ENCODE peak calls at places on chromosome 9, in nine cellular contexts. One of them, this sample, is unnamed.

GRCh38 chr9:91832322-91832721 is 117.7 kb downstream of the ROR2 start:
- DNase-seq in nephron progenitor cell: no peak
- DNase-seq in transverse colon: no peak
- DNase-seq in cardiac muscle cell: no peak
- DNase-seq in WTC11: no peak
- DNase-seq in tibial artery: no peak
- DNase-seq in Calu3: no peak
- DNase-seq in uterus: no peak
- DNase-seq in dorsolateral prefrontal cortex: no peak
- DNase-seq in this sample: no peak

GRCh38 chr9:15999422-16000339 is 446.8 kb downstream of the CCDC171 start:
- DNase-seq in dorsolateral prefrontal cortex: no peak
- DNase-seq in cardiac muscle cell: peak
- DNase-seq in WTC11: no peak
- DNase-seq in Calu3: peak
- DNase-seq in tibial artery: no peak
- DNase-seq in nephron progenitor cell: no peak
- DNase-seq in transverse colon: no peak
- DNase-seq in uterus: peak
- DNase-seq in this sample: no peak

GRCh38 chr9:93136011-93136440 is 2.0 kb upstream of the NINJ1 start:
- DNase-seq in uterus: no peak
- DNase-seq in WTC11: no peak
- DNase-seq in Calu3: no peak
- DNase-seq in tibial artery: no peak
- DNase-seq in dorsolateral prefrontal cortex: peak
- DNase-seq in transverse colon: no peak
- DNase-seq in nephron progenitor cell: no peak
- DNase-seq in cardiac muscle cell: peak
- DNase-seq in this sample: no peak

GRCh38 chr9:85466834-85467233 is 274.9 kb downstream of the AGTPBP1 start:
- DNase-seq in uterus: no peak
- DNase-seq in WTC11: no peak
- DNase-seq in dorsolateral prefrontal cortex: no peak
- DNase-seq in cardiac muscle cell: no peak
- DNase-seq in tibial artery: no peak
- DNase-seq in transverse colon: no peak
- DNase-seq in nephron progenitor cell: no peak
- DNase-seq in Calu3: no peak
- DNase-seq in this sample: no peak

GRCh38 chr9:17744786-17745185 is 165.9 kb downstream of the SH3GL2 start:
- DNase-seq in tibial artery: no peak
- DNase-seq in dorsolateral prefrontal cortex: no peak
- DNase-seq in transverse colon: no peak
- DNase-seq in Calu3: no peak
- DNase-seq in uterus: no peak
- DNase-seq in cardiac muscle cell: peak
- DNase-seq in WTC11: peak
- DNase-seq in nephron progenitor cell: peak
- DNase-seq in this sample: no peak

GRCh38 chr9:116405321-116405720 is 251.7 kb downstream of the PAPPA start:
- DNase-seq in nephron progenitor cell: no peak
- DNase-seq in transverse colon: no peak
- DNase-seq in uterus: no peak
- DNase-seq in cardiac muscle cell: no peak
- DNase-seq in dorsolateral prefrontal cortex: no peak
- DNase-seq in Calu3: no peak
- DNase-seq in WTC11: no peak
- DNase-seq in tibial artery: no peak
- DNase-seq in this sample: no peak

GRCh38 chr9:21028476-21028875 is 3.0 kb downstream of the HACD4 start:
- DNase-seq in uterus: no peak
- DNase-seq in nephron progenitor cell: no peak
- DNase-seq in cardiac muscle cell: no peak
- DNase-seq in dorsolateral prefrontal cortex: no peak
- DNase-seq in WTC11: no peak
- DNase-seq in tibial artery: no peak
- DNase-seq in Calu3: no peak
- DNase-seq in transverse colon: no peak
- DNase-seq in this sample: no peak

GRCh38 chr9:21412109-21412508 is 3.2 kb downstream of the IFNA8 start:
- DNase-seq in WTC11: no peak
- DNase-seq in nephron progenitor cell: no peak
- DNase-seq in cardiac muscle cell: no peak
- DNase-seq in Calu3: no peak
- DNase-seq in tibial artery: no peak
- DNase-seq in transverse colon: no peak
- DNase-seq in uterus: no peak
- DNase-seq in dorsolateral prefrontal cortex: no peak
- DNase-seq in this sample: no peak

GRCh38 chr9:38311382-38312270 is 80.9 kb upstream of the ALDH1B1 start:
- DNase-seq in Calu3: no peak
- DNase-seq in dorsolateral prefrontal cortex: no peak
- DNase-seq in transverse colon: no peak
- DNase-seq in nephron progenitor cell: peak
- DNase-seq in cardiac muscle cell: peak
- DNase-seq in WTC11: no peak
- DNase-seq in tibial artery: no peak
- DNase-seq in uterus: no peak
- DNase-seq in this sample: no peak

GRCh38 chr9:13603916-13604315 is 324.4 kb upstream of the MPDZ start:
- DNase-seq in Calu3: no peak
- DNase-seq in nephron progenitor cell: no peak
- DNase-seq in WTC11: no peak
- DNase-seq in uterus: no peak
- DNase-seq in transverse colon: no peak
- DNase-seq in dorsolateral prefrontal cortex: no peak
- DNase-seq in cardiac muscle cell: peak
- DNase-seq in tibial artery: no peak
- DNase-seq in this sample: no peak

GRCh38 chr9:13845460-13845859 is 468.5 kb downstream of the NFIB start:
- DNase-seq in cardiac muscle cell: peak
- DNase-seq in uterus: no peak
- DNase-seq in Calu3: no peak
- DNase-seq in transverse colon: no peak
- DNase-seq in tibial artery: no peak
- DNase-seq in dorsolateral prefrontal cortex: no peak
- DNase-seq in nephron progenitor cell: no peak
- DNase-seq in WTC11: no peak
- DNase-seq in this sample: no peak

GRCh38 chr9:109143881-109144562 is 23.0 kb downstream of the FRRS1L start:
- DNase-seq in dorsolateral prefrontal cortex: no peak
- DNase-seq in nephron progenitor cell: no peak
- DNase-seq in WTC11: peak
- DNase-seq in cardiac muscle cell: peak
- DNase-seq in transverse colon: no peak
- DNase-seq in uterus: no peak
- DNase-seq in tibial artery: no peak
- DNase-seq in Calu3: peak
- DNase-seq in this sample: no peak

GRCh38 chr9:703392-703791 is 138.1 kb upstream of the DMRT1 start:
- DNase-seq in transverse colon: no peak
- DNase-seq in Calu3: no peak
- DNase-seq in tibial artery: no peak
- DNase-seq in dorsolateral prefrontal cortex: no peak
- DNase-seq in uterus: no peak
- DNase-seq in cardiac muscle cell: no peak
- DNase-seq in WTC11: no peak
- DNase-seq in nephron progenitor cell: no peak
- DNase-seq in this sample: no peak

GRCh38 chr9:89166871-89167270 is 11.7 kb downstream of the SHC3 start:
- DNase-seq in Calu3: no peak
- DNase-seq in nephron progenitor cell: no peak
- DNase-seq in transverse colon: no peak
- DNase-seq in dorsolateral prefrontal cortex: no peak
- DNase-seq in WTC11: no peak
- DNase-seq in uterus: no peak
- DNase-seq in cardiac muscle cell: no peak
- DNase-seq in tibial artery: no peak
- DNase-seq in this sample: no peak

GRCh38 chr9:83392228-83392627 is 146.0 kb downstream of the FRMD3 start:
- DNase-seq in cardiac muscle cell: no peak
- DNase-seq in WTC11: no peak
- DNase-seq in dorsolateral prefrontal cortex: no peak
- DNase-seq in nephron progenitor cell: no peak
- DNase-seq in uterus: no peak
- DNase-seq in Calu3: no peak
- DNase-seq in tibial artery: no peak
- DNase-seq in transverse colon: no peak
- DNase-seq in this sample: no peak

GRCh38 chr9:22986556-22986955 is 539.9 kb downstream of the DMRTA1 start:
- DNase-seq in nephron progenitor cell: no peak
- DNase-seq in dorsolateral prefrontal cortex: no peak
- DNase-seq in WTC11: no peak
- DNase-seq in Calu3: no peak
- DNase-seq in tibial artery: no peak
- DNase-seq in transverse colon: no peak
- DNase-seq in cardiac muscle cell: no peak
- DNase-seq in uterus: no peak
- DNase-seq in this sample: no peak
- TF ChIP-seq CTCF in nephron progenitor cell: no peak
- TF ChIP-seq CTCF in dorsolateral prefrontal cortex: no peak
- TF ChIP-seq CTCF in WTC11: no peak
- TF ChIP-seq CTCF in Calu3: no peak
- TF ChIP-seq CTCF in tibial artery: no peak
- TF ChIP-seq CTCF in transverse colon: no peak
- TF ChIP-seq CTCF in cardiac muscle cell: no peak
- TF ChIP-seq CTCF in uterus: no peak
- TF ChIP-seq CTCF in this sample: no peak

GRCh38 chr9:124133752-124134151 is 122.2 kb downstream of the LHX2 start:
- DNase-seq in dorsolateral prefrontal cortex: peak
- DNase-seq in uterus: no peak
- DNase-seq in nephron progenitor cell: peak
- DNase-seq in WTC11: peak
- DNase-seq in cardiac muscle cell: peak
- DNase-seq in tibial artery: peak
- DNase-seq in Calu3: peak
- DNase-seq in transverse colon: peak
- DNase-seq in this sample: no peak
- TF ChIP-seq CTCF in dorsolateral prefrontal cortex: peak
- TF ChIP-seq CTCF in uterus: no peak
- TF ChIP-seq CTCF in nephron progenitor cell: no peak
- TF ChIP-seq CTCF in WTC11: no peak
- TF ChIP-seq CTCF in cardiac muscle cell: peak
- TF ChIP-seq CTCF in tibial artery: no peak
- TF ChIP-seq CTCF in Calu3: no peak
- TF ChIP-seq CTCF in transverse colon: peak
- TF ChIP-seq CTCF in this sample: no peak

GRCh38 chr9:136961279-136962065 is 9.4 kb downstream of the LCN12 start:
- DNase-seq in dorsolateral prefrontal cortex: no peak
- DNase-seq in cardiac muscle cell: peak
- DNase-seq in Calu3: no peak
- DNase-seq in uterus: no peak
- DNase-seq in nephron progenitor cell: no peak
- DNase-seq in WTC11: no peak
- DNase-seq in tibial artery: no peak
- DNase-seq in transverse colon: no peak
- DNase-seq in this sample: no peak
- TF ChIP-seq CTCF in dorsolateral prefrontal cortex: no peak
- TF ChIP-seq CTCF in cardiac muscle cell: no peak
- TF ChIP-seq CTCF in Calu3: no peak
- TF ChIP-seq CTCF in uterus: no peak
- TF ChIP-seq CTCF in nephron progenitor cell: no peak
- TF ChIP-seq CTCF in WTC11: no peak
- TF ChIP-seq CTCF in tibial artery: no peak
- TF ChIP-seq CTCF in transverse colon: no peak
- TF ChIP-seq CTCF in this sample: no peak

DNA sequence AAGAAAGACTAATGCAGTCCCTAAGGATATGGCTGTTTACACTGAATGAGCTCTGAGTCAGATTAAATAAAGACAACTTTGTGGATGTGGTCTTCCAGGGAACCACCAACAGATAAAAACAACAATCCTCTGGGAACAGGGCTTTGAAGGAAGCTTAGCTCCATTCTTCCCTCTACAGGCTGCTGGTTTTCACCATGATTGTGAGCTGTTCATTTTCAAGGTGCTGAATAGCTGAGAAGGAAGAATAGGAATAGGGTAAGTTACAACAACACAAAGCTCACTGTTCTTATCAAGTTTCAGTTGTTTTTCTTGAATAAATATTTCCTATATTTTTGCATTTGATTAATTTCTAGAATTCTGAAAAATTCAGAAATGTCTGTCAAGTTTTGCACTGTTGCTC is 25.9 kb upstream of the PTAR1 start:
- DNase-seq in uterus: no peak
- DNase-seq in tibial artery: no peak
- DNase-seq in cardiac muscle cell: peak
- DNase-seq in dorsolateral prefrontal cortex: no peak
- DNase-seq in transverse colon: no peak
- DNase-seq in Calu3: no peak
- DNase-seq in WTC11: no peak
- DNase-seq in nephron progenitor cell: no peak
- DNase-seq in this sample: no peak
- TF ChIP-seq CTCF in uterus: no peak
- TF ChIP-seq CTCF in tibial artery: no peak
- TF ChIP-seq CTCF in cardiac muscle cell: peak
- TF ChIP-seq CTCF in dorsolateral prefrontal cortex: no peak
- TF ChIP-seq CTCF in transverse colon: no peak
- TF ChIP-seq CTCF in Calu3: no peak
- TF ChIP-seq CTCF in WTC11: no peak
- TF ChIP-seq CTCF in nephron progenitor cell: no peak
- TF ChIP-seq CTCF in this sample: no peak

This sample was measured in gastrocnemius medialis.